ENCODE peak calls at places on chromosomes 11 and 22, in seven cellular contexts. F, B, R, K, I, Z and E are unnamed samples.

GRCh38 chr11:83051760-83052671 is 19.7 kb downstream of the RAB30 start:
- DNase-seq in F (no peak), B (no peak), R (no peak), K (no peak), I (peak; percentile 94), Z (no peak), E (no peak)

GRCh38 chr22:45922661-45923060 is 54.3 kb downstream of the WNT7B start:
- DNase-seq in F (peak; percentile 85), B (no peak), R (no peak), K (no peak), I (no peak), Z (no peak), E (no peak)

GRCh38 chr22:39317756-39318506 is 1.5 kb downstream of the RPL3 start:
- DNase-seq in F (no peak), B (no peak), R (no peak), K (no peak), I (peak; percentile 35), Z (no peak), E (no peak)

GRCh38 chr22:36348760-36349159 is 39.0 kb downstream of the MYH9 start:
- DNase-seq in F (no peak), B (no peak), R (no peak), K (no peak), I (no peak), Z (no peak), E (no peak)

GRCh38 chr11:113384551-113384950 is 3.0 kb upstream of the ANKK1 start:
- DNase-seq in F (no peak), B (no peak), R (no peak), K (no peak), I (peak; percentile 94), Z (no peak), E (peak; percentile 93)

GRCh38 chr11:100869328-100869727 is 182.2 kb downstream of the ARHGAP42 start:
- DNase-seq in F (no peak), B (no peak), R (peak; percentile 30), K (no peak), I (no peak), Z (no peak), E (no peak)

GRCh38 chr11:92735039-92735438 is 234.4 kb upstream of the MTNR1B start:
- DNase-seq in F (no peak), B (no peak), R (peak; percentile 2), K (no peak), I (no peak), Z (no peak), E (no peak)

GRCh38 chr11:97722065-97722464 is 1298.7 kb upstream of the CNTN5 start:
- DNase-seq in F (no peak), B (no peak), R (no peak), K (no peak), I (peak; percentile 39), Z (no peak), E (no peak)

GRCh38 chr22:35777335-35777975 is 59.8 kb downstream of the APOL5 start:
- DNase-seq in F (no peak), B (no peak), R (no peak), K (no peak), I (peak; percentile 64), Z (no peak), E (no peak)

GRCh38 chr11:66857234-66857926 is 516 bp downstream of the LRFN4 start:
- DNase-seq in F (peak; percentile 82), B (no peak), R (peak; percentile 36), K (peak; percentile 75), I (no peak), Z (no peak), E (no peak)

GRCh38 chr11:118610773-118611432 is 3.5 kb downstream of the PHLDB1 start:
- DNase-seq in F (peak; percentile 97), B (peak; percentile 90), R (peak; percentile 91), K (peak; percentile 95), I (peak; percentile 78), Z (peak; percentile 94), E (peak; percentile 86)

GRCh38 chr11:56910785-56911184 is 77.9 kb upstream of the OR5AK2 start:
- DNase-seq in F (no peak), B (no peak), R (no peak), K (no peak), I (no peak), Z (peak; percentile 12), E (no peak)

GRCh38 chr11:98732947-98733346 is 287.8 kb upstream of the CNTN5 start:
- DNase-seq in F (no peak), B (no peak), R (no peak), K (no peak), I (no peak), Z (no peak), E (no peak)

GRCh38 chr11:66467756-66468155 is 1.1 kb downstream of the PELI3 start:
- DNase-seq in F (no peak), B (peak; percentile 60), R (no peak), K (peak; percentile 81), I (no peak), Z (no peak), E (no peak)

GRCh38 chr11:455566-456147 is 5.6 kb downstream of the PTDSS2 start:
- DNase-seq in F (peak; percentile 70), B (no peak), R (no peak), K (no peak), I (no peak), Z (no peak), E (no peak)

GRCh38 chr22:42635531-42635930 is 4.9 kb downstream of the ATP5MGL start:
- DNase-seq in F (no peak), B (peak; percentile 55), R (no peak), K (no peak), I (peak; percentile 87), Z (no peak), E (no peak)

GRCh38 chr22:35620624-35621245 is 3.6 kb upstream of the MB start:
- DNase-seq in F (no peak), B (no peak), R (no peak), K (no peak), I (no peak), Z (no peak), E (no peak)

GRCh38 chr22:24697671-24698082 is 76.8 kb downstream of the PIWIL3 start:
- DNase-seq in F (peak; percentile 75), B (peak; percentile 58), R (no peak), K (no peak), I (peak; percentile 51), Z (no peak), E (no peak)

GRCh38 chr22:37533995-37534394 is 14.8 kb upstream of the CARD10 start:
- DNase-seq in F (no peak), B (no peak), R (peak; percentile 24), K (no peak), I (no peak), Z (no peak), E (no peak)

GRCh38 chr11:125351045-125351867 is 144.8 kb downstream of the FEZ1 start:
- DNase-seq in F (peak; percentile 70), B (no peak), R (peak; percentile 12), K (peak; percentile 73), I (no peak), Z (no peak), E (no peak)
- TF ChIP-seq CTCF in F (no peak), B (no peak), R (no peak), K (no peak), I (no peak), Z (no peak), E (no peak)

DNA sequence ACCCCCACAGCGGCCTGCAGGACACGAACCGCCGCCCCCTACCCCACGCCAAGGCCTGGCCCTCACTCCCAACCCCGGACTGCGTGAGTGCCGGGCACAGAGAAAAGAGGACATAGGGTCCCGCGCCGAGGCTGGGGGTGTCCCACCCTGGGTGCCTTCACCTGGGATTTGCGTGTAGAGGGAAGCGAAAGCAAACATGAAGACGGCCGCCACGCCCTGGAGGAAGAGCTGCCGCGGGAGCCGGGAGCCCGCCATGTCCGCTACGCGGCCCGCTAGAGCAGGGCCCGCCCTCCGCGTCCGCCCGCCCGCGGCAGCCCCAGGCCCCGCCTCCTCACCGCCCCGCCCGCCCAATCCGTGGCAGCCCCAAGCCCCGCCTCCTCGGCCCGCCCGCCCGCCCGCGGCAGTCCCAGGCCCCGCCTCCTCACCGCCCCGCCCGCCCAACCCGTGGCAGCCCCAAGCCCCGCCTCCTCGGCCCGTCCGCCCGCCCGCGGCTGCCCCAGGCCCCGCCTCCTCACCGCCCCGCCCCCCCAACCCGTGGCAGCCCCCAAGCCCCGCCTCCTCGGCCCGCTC is at the start of gene LMF2:
- DNase-seq in F (peak; percentile 99), B (peak; percentile 95), R (no peak), K (peak; percentile 99), I (peak; percentile 76), Z (peak; percentile 99), E (peak; percentile 88)
- TF ChIP-seq POLR2AphosphoS5 in F (peak; percentile 35), B (no peak), R (no peak), K (peak; percentile 82), I (peak; percentile 62), Z (peak; percentile 58), E (peak; percentile 64)

GRCh38 chr11:64925536-64926449 is 1.3 kb downstream of the PPP2R5B start:
- DNase-seq in F (peak; percentile 82), B (no peak), R (no peak), K (no peak), I (no peak), Z (no peak), E (no peak)

GRCh38 chr11:64923151-64923661 is 1.3 kb upstream of the PPP2R5B start:
- DNase-seq in F (no peak), B (no peak), R (no peak), K (peak; percentile 82), I (no peak), Z (no peak), E (no peak)

GRCh38 chr11:64926689-64927088 is 2.2 kb downstream of the PPP2R5B start:
- DNase-seq in F (peak; percentile 77), B (no peak), R (no peak), K (no peak), I (no peak), Z (no peak), E (no peak)

GRCh38 chr11:64924910-64925284 is 408 bp downstream of the PPP2R5B start:
- DNase-seq in F (no peak), B (peak; percentile 28), R (no peak), K (no peak), I (no peak), Z (no peak), E (no peak)

DNA sequence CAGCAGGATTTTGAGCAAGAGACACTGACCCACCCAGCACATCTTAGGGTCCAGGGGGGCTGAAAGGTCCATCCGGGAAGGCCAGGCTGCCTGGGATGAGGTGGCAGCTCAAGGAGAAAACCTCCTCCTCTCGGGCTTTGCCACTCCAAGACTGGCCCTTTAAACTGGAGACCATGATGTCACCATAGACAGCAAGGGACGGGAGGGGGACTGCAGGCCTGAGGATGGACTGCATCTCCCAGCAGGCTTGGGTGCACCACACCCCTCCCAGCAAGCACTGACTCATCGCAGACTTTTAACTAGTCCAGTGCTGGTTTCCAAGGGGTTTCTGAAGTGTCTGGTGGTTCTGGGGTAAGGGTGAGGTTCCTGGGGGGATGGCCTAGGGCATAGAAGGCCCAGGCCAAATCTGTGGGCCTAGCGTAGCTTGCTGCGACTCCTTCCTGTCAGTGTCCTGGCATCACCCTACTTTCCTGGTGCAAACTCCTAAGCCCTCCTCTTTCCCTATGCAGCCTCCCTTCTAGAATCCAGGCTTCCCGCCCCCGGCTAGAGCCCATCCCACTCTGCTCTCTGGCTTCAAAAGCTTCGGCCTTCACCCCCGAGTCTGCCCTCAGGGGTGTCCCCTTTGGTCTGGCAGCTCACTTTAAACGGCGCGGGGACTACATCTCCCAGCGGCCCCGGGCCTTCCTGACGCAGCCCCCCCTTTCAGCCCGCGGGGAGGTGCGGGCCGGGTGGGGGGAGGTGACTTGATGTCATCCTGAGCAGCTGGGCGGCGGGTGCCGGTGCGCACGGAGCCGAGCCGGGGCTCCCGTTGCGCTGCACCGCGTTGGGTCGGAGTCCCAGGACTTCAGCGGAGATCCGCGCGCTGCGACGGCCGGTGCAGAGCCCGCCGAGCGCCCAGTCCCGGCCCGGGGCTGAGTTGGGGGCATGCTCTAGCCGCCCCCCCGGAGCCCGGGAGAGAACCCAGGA is at the start of gene PPP2R5B:
- DNase-seq in F (peak; percentile 96), B (peak; percentile 96), R (peak; percentile 94), K (peak; percentile 98), I (peak; percentile 91), Z (peak; percentile 98), E (peak; percentile 95)
- TF ChIP-seq POLR2A in F (peak; percentile 88), B (peak; percentile 90), R (peak; percentile 53), K (no peak), I (peak; percentile 26), Z (peak; percentile 73), E (peak; percentile 40)

GRCh38 chr22:31199187-31199586 is 12.9 kb upstream of the LIMK2 start:
- DNase-seq in F (no peak), B (no peak), R (no peak), K (no peak), I (no peak), Z (no peak), E (no peak)
- TF ChIP-seq CTCF in F (peak; percentile 10), B (no peak), R (no peak), K (no peak), I (peak; percentile 26), Z (no peak), E (no peak)